ENCODE peak calls at places on chromosomes 3 and 15, in four cellular contexts. E, A, W and R are unnamed samples.
A peak's percentile ranks its signal among the peaks of the same experiment; 100 is the strongest.

GRCh38 chr3:170076715-170077238 is 39.0 kb downstream of the GPR160 start:
- DNase-seq in E (no peak), A (peak; percentile 34), W (no peak), R (no peak)

GRCh38 chr15:50339717-50340116 is 15.3 kb downstream of the GABPB1 start:
- DNase-seq in E (no peak), W (no peak), A (no peak), R (no peak)

GRCh38 chr15:74235962-74236361 is at the start of gene CCDC33:
- DNase-seq in E (peak; percentile 3), W (peak; percentile 27), A (no peak), R (peak; percentile 61)

GRCh38 chr15:58221591-58222241 is 83.5 kb downstream of the AQP9 start:
- DNase-seq in E (no peak), W (no peak), A (peak; percentile 73), R (no peak)

GRCh38 chr3:54243262-54243931 is 121.0 kb downstream of the CACNA2D3 start:
- DNase-seq in W (no peak), A (no peak), E (no peak), R (no peak)

GRCh38 chr3:101886626-101887025 is 37.3 kb downstream of the NFKBIZ start:
- DNase-seq in W (no peak), A (no peak), E (no peak), R (no peak)

GRCh38 chr3:127699098-127699945 is 26.6 kb downstream of the ABTB1 start:
- DNase-seq in E (no peak), A (no peak), W (no peak), R (no peak)

GRCh38 chr3:141659821-141660597 is 78.1 kb upstream of the RNF7 start:
- DNase-seq in W (no peak), E (no peak), A (peak; percentile 47), R (peak; percentile 9)

GRCh38 chr15:45481151-45481550 is 41.4 kb downstream of the SLC30A4 start:
- DNase-seq in A (no peak), W (no peak), E (no peak), R (no peak)

GRCh38 chr3:161510510-161511260 is 14.1 kb downstream of the OTOL1 start:
- DNase-seq in A (no peak), W (no peak), E (no peak), R (no peak)

GRCh38 chr3:53166781-53167291 is 5.8 kb downstream of the PRKCD start:
- DNase-seq in E (peak; percentile 78), W (no peak), A (peak; percentile 51), R (no peak)

GRCh38 chr3:53668872-53669271 is 174.5 kb downstream of the CACNA1D start:
- DNase-seq in A (peak; percentile 2), E (no peak), W (no peak), R (no peak)

GRCh38 chr3:178325330-178325729 is 210.9 kb upstream of the KCNMB2 start:
- DNase-seq in A (no peak), W (no peak), E (no peak), R (no peak)

GRCh38 chr3:168618827-168619226 is 523.1 kb upstream of the GOLIM4 start:
- DNase-seq in W (no peak), E (no peak), A (no peak), R (no peak)

GRCh38 chr3:11541321-11542303 is 102.1 kb downstream of the VGLL4 start:
- DNase-seq in A (no peak), W (no peak), E (no peak), R (no peak)
- TF ChIP-seq POLR2AphosphoS5 in A (no peak), W (no peak), E (no peak), R (no peak)

GRCh38 chr3:65927576-65927975 is 111.1 kb downstream of the MAGI1 start:
- DNase-seq in E (no peak), A (no peak), W (no peak), R (no peak)

GRCh38 chr3:65925254-65925954 is 113.3 kb downstream of the MAGI1 start:
- DNase-seq in E (no peak), A (no peak), W (no peak), R (no peak)

GRCh38 chr3:65928110-65928509 is 110.6 kb downstream of the MAGI1 start:
- DNase-seq in E (no peak), A (no peak), W (no peak), R (no peak)

GRCh38 chr3:65935724-65936123 is 103.0 kb downstream of the MAGI1 start:
- DNase-seq in E (no peak), W (no peak), A (no peak), R (no peak)

DNA sequence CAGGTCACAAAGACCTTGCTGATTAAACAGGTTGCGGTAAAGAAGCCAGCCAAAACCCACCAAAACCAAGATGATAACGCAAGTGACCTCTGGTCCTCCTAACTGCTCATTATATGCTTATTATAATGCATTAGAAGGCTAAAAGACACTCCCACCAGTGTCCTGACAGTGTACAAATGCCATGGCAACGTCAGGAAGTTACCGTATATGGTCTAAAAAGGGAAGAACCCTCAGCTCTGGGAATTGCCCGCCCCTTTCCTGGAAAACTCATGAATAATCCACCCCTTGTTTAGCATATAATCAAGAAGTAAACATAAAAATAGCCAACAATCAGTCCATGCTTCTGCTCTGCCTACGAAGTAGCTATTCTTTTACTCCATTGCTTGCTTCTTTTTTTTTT is 108.1 kb downstream of the MAGI1 start:
- DNase-seq in E (no peak), W (no peak), A (peak; percentile 2), R (no peak)
- TF ChIP-seq SPI1 in E (no peak), W (no peak), A (no peak), R (no peak)

DNA sequence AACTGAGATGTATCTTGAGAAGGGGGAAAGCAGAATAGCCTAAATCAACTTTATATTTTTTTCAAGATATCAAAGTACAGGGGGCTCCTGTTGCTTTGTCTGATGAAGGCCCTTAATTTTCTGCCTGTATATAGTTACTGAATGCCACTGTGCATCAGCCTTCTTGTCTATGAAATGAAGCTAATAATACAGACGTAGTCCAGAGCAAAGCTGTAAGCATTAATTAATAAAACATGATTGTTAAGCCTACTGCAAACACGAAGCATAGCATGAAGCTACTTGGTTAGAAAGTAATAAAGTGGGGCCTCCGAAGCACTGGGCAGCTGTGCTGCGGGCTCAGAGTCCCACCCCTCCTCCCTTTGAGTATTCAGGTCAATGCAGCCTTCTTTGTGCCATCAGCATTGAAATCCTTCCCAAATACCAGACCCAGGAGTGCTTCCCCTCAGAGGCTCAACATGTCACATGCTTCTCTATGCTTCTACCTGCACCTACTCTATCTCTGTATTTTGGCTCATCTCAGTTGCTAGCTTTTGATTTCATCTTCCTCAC is 1112.7 kb downstream of the IGSF11 start:
- DNase-seq in A (no peak), W (no peak), E (no peak), R (no peak)
- TF ChIP-seq POLR2AphosphoS5 in A (no peak), W (no peak), E (no peak), R (no peak)

DNA sequence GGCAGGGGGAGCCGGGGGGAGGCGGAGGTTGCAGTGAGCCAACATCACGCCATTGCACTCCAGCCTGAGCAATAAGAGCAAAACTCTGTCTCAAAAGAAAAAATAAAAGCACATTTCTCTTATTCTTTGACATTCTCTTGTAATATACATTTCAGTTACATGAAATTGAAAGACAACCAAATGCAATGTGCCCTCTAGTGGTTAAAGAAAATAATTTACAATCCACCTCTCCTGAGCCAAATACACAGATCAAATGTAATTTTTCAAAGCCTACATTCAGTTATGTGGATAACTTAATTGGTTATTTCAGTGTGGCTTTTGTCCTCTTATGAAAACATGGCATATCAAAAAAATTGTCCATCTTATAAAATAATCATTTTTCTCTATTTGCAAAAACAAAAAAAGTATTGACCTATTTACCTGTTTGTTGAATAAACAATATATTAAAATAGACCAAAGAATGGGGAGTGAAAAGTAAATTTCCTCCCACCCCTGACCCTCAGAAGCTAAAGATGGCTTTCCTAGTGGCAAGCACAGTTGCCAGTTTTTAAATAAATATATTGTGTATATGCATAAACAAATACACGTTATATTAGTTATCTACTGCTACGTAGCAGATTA is 14.2 kb upstream of the U2SURP start:
- DNase-seq in W (no peak), A (peak; percentile 59), E (no peak), R (no peak)
- TF ChIP-seq SPI1 in W (no peak), A (no peak), E (no peak), R (no peak)

GRCh38 chr3:45224824-45225464 is 1.1 kb downstream of the TMEM158 start:
- DNase-seq in W (no peak), E (peak; percentile 38), A (peak; percentile 89), R (peak; percentile 39)
- TF ChIP-seq POLR2AphosphoS5 in W (no peak), E (no peak), A (no peak), R (no peak)

DNA sequence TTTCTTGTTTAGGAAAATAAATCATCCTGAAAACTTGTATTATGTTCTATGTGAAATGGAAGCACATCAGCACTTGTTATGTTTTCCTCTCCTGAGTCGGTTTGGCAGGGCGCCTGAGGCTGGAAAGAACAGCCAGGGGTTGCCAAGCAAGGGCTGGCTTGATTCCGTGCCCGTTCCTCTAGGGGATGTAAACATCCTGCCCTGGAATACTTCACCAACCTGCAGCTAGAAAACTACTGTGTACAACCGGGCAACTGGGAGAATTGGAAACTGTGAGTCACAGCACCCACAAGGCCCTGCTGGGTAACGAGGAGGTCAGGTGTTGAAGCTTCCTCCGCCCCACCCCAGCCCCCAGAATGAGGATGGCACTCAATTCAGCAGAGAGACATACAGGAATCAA is 67.1 kb downstream of the EIF4E3 start:
- DNase-seq in A (no peak), E (no peak), W (no peak), R (no peak)
- TF ChIP-seq SPI1 in A (no peak), E (no peak), W (no peak), R (no peak)

GRCh38 chr3:188274249-188274915 is 120.4 kb downstream of the LPP start:
- DNase-seq in A (no peak), W (no peak), E (no peak), R (no peak)
- TF ChIP-seq POLR2AphosphoS5 in A (no peak), W (no peak), E (no peak), R (no peak)

GRCh38 chr3:58106640-58107039 is 98.4 kb downstream of the FLNB start:
- DNase-seq in W (no peak), A (no peak), E (no peak), R (no peak)

GRCh38 chr3:58111513-58112184 is 99.1 kb downstream of the DNASE1L3 start:
- DNase-seq in A (no peak), E (no peak), W (peak; percentile 50), R (no peak)

GRCh38 chr3:58107597-58107996 is 99.4 kb downstream of the FLNB start:
- DNase-seq in E (no peak), W (no peak), A (peak; percentile 25), R (no peak)

GRCh38 chr3:58112185-58112535 is 98.6 kb downstream of the DNASE1L3 start:
- DNase-seq in W (no peak), E (no peak), A (no peak), R (no peak)

GRCh38 chr3:58109752-58110151 is 101.0 kb downstream of the DNASE1L3 start:
- DNase-seq in W (no peak), E (no peak), A (no peak), R (no peak)
- TF ChIP-seq SPI1 in W (no peak), E (no peak), A (no peak), R (no peak)